ENCODE peak calls at places on chromosomes 3 and 15, in four cellular contexts. M is activated T-helper 1 cell treated with Interleukin-2 at 50 U/mL for 16 hours, C is T-helper 1 cell, J is EH. H is an unnamed sample.

GRCh38 chr15:63502843-63503738 is 1.3 kb upstream of the USP3 start:
- DNase-seq in M (peak), C (peak), J (peak), H (peak)

GRCh38 chr3:135012101-135012500 is 217.0 kb downstream of the EPHB1 start:
- DNase-seq in M (no peak), C (no peak), J (no peak), H (no peak)

GRCh38 chr3:159593927-159594605 is 394.6 kb upstream of the IL12A start:
- DNase-seq in M (no peak), C (no peak), J (no peak), H (no peak)

GRCh38 chr15:87038404-87038803 is 958.7 kb downstream of the AGBL1 start:
- DNase-seq in M (no peak), C (no peak), J (no peak), H (no peak)

GRCh38 chr3:46114324-46114988 is 87.2 kb upstream of the XCR1 start:
- DNase-seq in M (no peak), C (no peak), J (peak), H (no peak)

GRCh38 chr15:71784719-71785118 is 25.6 kb upstream of the NR2E3 start:
- DNase-seq in M (no peak), C (no peak), J (no peak), H (no peak)

GRCh38 chr3:143315766-143316165 is 196.2 kb downstream of the CHST2 start:
- DNase-seq in M (no peak), C (no peak), J (no peak), H (no peak)

GRCh38 chr15:44910981-44911625 is 45.4 kb upstream of the TERB2 start:
- DNase-seq in M (no peak), C (no peak), J (no peak), H (no peak)

GRCh38 chr15:83088876-83089275 is 18.6 kb upstream of the TM6SF1 start:
- DNase-seq in M (no peak), C (no peak), J (no peak), H (no peak)

GRCh38 chr15:68590721-68591389 is 12.1 kb downstream of the CORO2B start:
- DNase-seq in M (no peak), C (no peak), J (no peak), H (no peak)

GRCh38 chr15:60548101-60548500 is 69.2 kb upstream of the ICE2 start:
- DNase-seq in M (no peak), C (no peak), J (no peak), H (no peak)

GRCh38 chr3:18489939-18490338 is 64.8 kb upstream of the SATB1 start:
- DNase-seq in M (no peak), C (peak), J (no peak), H (no peak)

GRCh38 chr3:47443611-47443995 is 32.1 kb downstream of the SCAP start:
- DNase-seq in M (no peak), C (no peak), J (no peak), H (no peak)

GRCh38 chr3:32177702-32178198 is 60.7 kb upstream of the CMTM8 start:
- DNase-seq in M (peak), C (peak), J (peak), H (peak)

GRCh38 chr3:65151660-65152059 is 463.9 kb upstream of the ADAMTS9 start:
- DNase-seq in M (no peak), C (no peak), J (no peak), H (no peak)

GRCh38 chr3:55875137-55875536 is 388.0 kb upstream of the WNT5A start:
- DNase-seq in M (no peak), C (no peak), J (no peak), H (no peak)

GRCh38 chr3:52043750-52044149 is 12.6 kb downstream of the DUSP7 start:
- DNase-seq in M (no peak), C (no peak), J (no peak), H (no peak)

GRCh38 chr15:99454941-99455795 is 110.6 kb upstream of the MEF2A start:
- DNase-seq in M (no peak), C (no peak), J (peak), H (no peak)

GRCh38 chr3:188370081-188370830 is 216.3 kb downstream of the LPP start:
- DNase-seq in M (no peak), C (no peak), J (no peak), H (no peak)

GRCh38 chr15:99450896-99451358 is 114.9 kb upstream of the MEF2A start:
- DNase-seq in M (peak), C (peak), J (no peak), H (no peak)

GRCh38 chr3:149968216-149968615 is 2.5 kb downstream of the PFN2 start:
- DNase-seq in M (no peak), C (no peak), J (peak), H (no peak)

GRCh38 chr3:20480771-20481170 is 294.8 kb upstream of the SGO1 start:
- DNase-seq in M (no peak), C (no peak), J (peak), H (no peak)

GRCh38 chr15:50116477-50116876 is 2.6 kb downstream of the ATP8B4 start:
- DNase-seq in M (no peak), C (no peak), J (peak), H (no peak)

GRCh38 chr15:99252326-99252725 is 1.0 kb downstream of the LRRC28 start:
- DNase-seq in M (no peak), C (no peak), J (no peak), H (no peak)

GRCh38 chr3:49266410-49267170 is 10.4 kb downstream of the C3orf62 start:
- DNase-seq in M (no peak), C (no peak), J (no peak), H (no peak)

GRCh38 chr3:98136631-98137030 is 6.1 kb downstream of the OR5H1 start:
- DNase-seq in M (no peak), C (no peak), J (no peak), H (no peak)

GRCh38 chr15:70627734-70628541 is 135.4 kb downstream of the UACA start:
- DNase-seq in M (no peak), C (no peak), J (peak), H (no peak)

GRCh38 chr3:50292924-50293801 is 934 bp upstream of the IFRD2 start:
- DNase-seq in M (no peak), C (no peak), J (no peak), H (no peak)

GRCh38 chr15:35288580-35288979 is 203.5 kb upstream of the NANOGP8 start:
- DNase-seq in M (no peak), C (no peak), J (no peak), H (no peak)

GRCh38 chr3:64825404-64825803 is 137.6 kb upstream of the ADAMTS9 start:
- DNase-seq in M (no peak), C (no peak), J (no peak), H (no peak)

GRCh38 chr3:133928136-133928893 is 32.6 kb upstream of the RAB6B start:
- DNase-seq in M (no peak), C (no peak), J (no peak), H (no peak)